ENCODE peak calls at places on chromosomes 12 and 14, in seven cellular contexts. L, Q, M, F, J, O and I are unnamed samples.

GRCh38 chr12:132357623-132358186 is 28.3 kb upstream of the GALNT9 start:
- DNase-seq in L (no peak), Q (peak), M (peak), F (no peak), J (no peak), O (no peak), I (no peak)

GRCh38 chr14:94964931-94965330 is 192.4 kb downstream of the DICER1 start:
- DNase-seq in L (no peak), Q (no peak), M (no peak), F (no peak), J (no peak), O (no peak), I (no peak)

GRCh38 chr12:27966870-27967269 is 5.7 kb downstream of the PTHLH start:
- DNase-seq in L (no peak), Q (no peak), M (no peak), F (no peak), J (no peak), O (peak), I (no peak)

GRCh38 chr12:9687228-9687627 is 17.7 kb downstream of the CLEC2D start:
- DNase-seq in L (no peak), Q (no peak), M (no peak), F (no peak), J (no peak), O (no peak), I (no peak)

GRCh38 chr12:48999371-49000131 is at the start of gene DDN:
- DNase-seq in L (no peak), Q (peak), M (no peak), F (no peak), J (peak), O (no peak), I (no peak)

GRCh38 chr12:92574046-92574783 is 128.6 kb upstream of the PLEKHG7 start:
- DNase-seq in L (no peak), Q (no peak), M (no peak), F (no peak), J (peak), O (no peak), I (no peak)

GRCh38 chr14:79548836-79549235 is 662.5 kb downstream of the DIO2 start:
- DNase-seq in L (no peak), Q (no peak), M (no peak), F (no peak), J (no peak), O (no peak), I (no peak)

GRCh38 chr12:121794532-121795028 is 1.1 kb upstream of the RHOF start:
- DNase-seq in L (no peak), Q (peak), M (no peak), F (peak), J (peak), O (no peak), I (peak)

GRCh38 chr12:115230576-115230975 is 546.6 kb upstream of the TBX3 start:
- DNase-seq in L (no peak), Q (no peak), M (no peak), F (no peak), J (no peak), O (no peak), I (no peak)

GRCh38 chr12:48351022-48351708 is 446 bp upstream of the ZNF641 start:
- DNase-seq in L (peak), Q (no peak), M (no peak), F (no peak), J (peak), O (peak), I (peak)

GRCh38 chr12:87796961-87797516 is 232.2 kb downstream of the C12orf50 start:
- DNase-seq in L (no peak), Q (no peak), M (no peak), F (no peak), J (no peak), O (no peak), I (no peak)

GRCh38 chr12:54301428-54302045 is 722 bp upstream of the NFE2 start:
- DNase-seq in L (no peak), Q (no peak), M (no peak), F (no peak), J (no peak), O (no peak), I (no peak)

GRCh38 chr12:67326637-67327036 is 57.5 kb downstream of the CAND1 start:
- DNase-seq in L (no peak), Q (no peak), M (no peak), F (no peak), J (no peak), O (no peak), I (no peak)

GRCh38 chr12:31514912-31515311 is 76.0 kb downstream of the DENND5B start:
- DNase-seq in L (no peak), Q (no peak), M (no peak), F (no peak), J (no peak), O (no peak), I (no peak)

GRCh38 chr12:18340796-18341195 is 79.5 kb downstream of the PIK3C2G start:
- DNase-seq in L (no peak), Q (no peak), M (no peak), F (no peak), J (no peak), O (no peak), I (no peak)

DNA sequence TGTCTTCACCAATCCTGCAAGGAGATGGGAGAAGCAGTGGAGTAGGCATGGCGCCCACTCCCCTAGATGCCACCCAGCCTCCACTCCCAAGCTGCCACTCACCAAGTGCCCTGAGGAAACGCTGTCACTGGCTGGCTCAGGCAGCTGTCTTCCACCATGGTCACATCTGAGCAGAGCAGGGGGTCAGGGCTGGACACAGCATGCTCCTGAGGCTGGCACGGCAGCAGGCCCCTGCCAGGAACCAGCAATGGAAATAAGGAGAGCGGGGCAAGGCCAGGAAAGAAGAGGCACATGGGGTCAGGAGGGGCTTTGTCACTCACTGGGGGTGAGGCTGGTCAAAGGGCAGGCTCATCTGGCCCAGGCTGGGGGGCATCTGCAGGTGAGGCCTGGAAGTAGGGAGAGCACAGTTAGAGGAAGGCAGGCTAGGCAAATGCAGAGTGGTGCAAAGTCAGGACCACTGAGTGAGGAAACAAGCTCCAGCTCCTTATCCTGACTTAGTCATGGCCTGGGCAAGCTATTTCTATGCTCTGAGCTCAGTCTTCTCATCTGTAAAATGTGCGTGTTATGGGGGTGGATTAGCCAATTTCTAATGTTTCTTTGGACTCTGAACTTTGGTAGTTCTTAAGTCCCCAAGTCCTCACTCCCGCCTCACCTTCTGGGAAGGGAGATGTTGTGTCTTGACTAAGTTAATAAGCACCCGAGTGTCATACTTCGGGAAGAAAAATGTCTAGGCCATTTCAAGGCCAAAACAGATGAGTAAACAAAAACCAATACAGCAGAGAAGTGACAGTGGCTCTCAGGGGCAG is 8.0 kb downstream of the NAB2 start:
- DNase-seq in L (no peak), Q (no peak), M (no peak), F (no peak), J (no peak), O (no peak), I (no peak)
- H3K27ac ChIP-seq in L (peak), Q (peak), M (peak), F (no peak), J (no peak), O (no peak), I (no peak)

GRCh38 chr14:104694991-104695659 is 5.7 kb downstream of the INF2 start:
- DNase-seq in L (no peak), Q (no peak), M (no peak), F (peak), J (no peak), O (no peak), I (no peak)
- TF ChIP-seq POLR2A in L (no peak), Q (no peak), M (no peak), F (no peak), J (no peak), O (no peak), I (no peak)

GRCh38 chr12:124410354-124411175 is 115.7 kb downstream of the RFLNA start:
- DNase-seq in L (no peak), Q (no peak), M (no peak), F (no peak), J (peak), O (no peak), I (no peak)
- H3K27ac ChIP-seq in L (peak), Q (peak), M (no peak), F (peak), J (peak), O (peak), I (no peak)

DNA sequence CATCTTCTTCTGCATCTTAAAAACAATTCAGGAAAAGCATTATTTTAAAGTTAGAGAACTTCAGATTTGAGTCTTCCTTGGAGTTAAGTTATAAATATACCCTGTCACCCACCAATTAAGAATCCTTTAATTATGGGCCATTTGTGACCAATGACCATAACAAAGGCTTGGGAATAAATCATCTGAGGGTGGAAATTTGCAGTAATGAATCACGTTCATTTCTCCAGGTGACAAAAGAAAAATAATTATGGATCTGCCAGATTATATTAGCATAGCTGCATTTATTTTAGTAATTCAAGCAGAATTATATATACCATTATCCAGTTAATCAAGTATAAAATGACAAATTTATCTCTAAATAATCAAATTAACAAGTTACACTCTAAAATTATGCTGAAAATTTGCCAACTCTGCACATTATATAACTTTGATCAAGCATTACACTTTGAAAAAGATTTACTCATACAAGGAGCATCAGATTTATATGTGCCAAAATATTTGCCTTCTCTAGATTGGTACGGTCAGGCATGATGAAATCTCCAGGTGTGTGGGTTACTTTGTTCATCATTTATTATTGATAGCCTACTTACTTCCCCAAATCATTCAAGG is at the start of gene OR4K14:
- DNase-seq in L (no peak), Q (no peak), M (no peak), F (no peak), J (no peak), O (no peak), I (no peak)
- TF ChIP-seq POLR2A in L (no peak), Q (no peak), M (no peak), F (no peak), J (no peak), O (no peak), I (no peak)

GRCh38 chr14:70759398-70759797 is 49.9 kb downstream of the MAP3K9 start:
- DNase-seq in L (no peak), Q (no peak), M (no peak), F (no peak), J (no peak), O (no peak), I (no peak)

GRCh38 chr14:70755655-70756054 is 53.7 kb downstream of the MAP3K9 start:
- DNase-seq in L (no peak), Q (no peak), M (no peak), F (no peak), J (no peak), O (no peak), I (no peak)

GRCh38 chr14:70753518-70753953 is 55.8 kb downstream of the MAP3K9 start:
- DNase-seq in L (no peak), Q (no peak), M (no peak), F (no peak), J (peak), O (peak), I (no peak)

GRCh38 chr14:70754989-70755388 is 54.3 kb downstream of the MAP3K9 start:
- DNase-seq in L (no peak), Q (no peak), M (no peak), F (no peak), J (peak), O (no peak), I (no peak)
- H3K27ac ChIP-seq in L (peak), Q (no peak), M (no peak), F (no peak), J (peak), O (peak), I (no peak)

DNA sequence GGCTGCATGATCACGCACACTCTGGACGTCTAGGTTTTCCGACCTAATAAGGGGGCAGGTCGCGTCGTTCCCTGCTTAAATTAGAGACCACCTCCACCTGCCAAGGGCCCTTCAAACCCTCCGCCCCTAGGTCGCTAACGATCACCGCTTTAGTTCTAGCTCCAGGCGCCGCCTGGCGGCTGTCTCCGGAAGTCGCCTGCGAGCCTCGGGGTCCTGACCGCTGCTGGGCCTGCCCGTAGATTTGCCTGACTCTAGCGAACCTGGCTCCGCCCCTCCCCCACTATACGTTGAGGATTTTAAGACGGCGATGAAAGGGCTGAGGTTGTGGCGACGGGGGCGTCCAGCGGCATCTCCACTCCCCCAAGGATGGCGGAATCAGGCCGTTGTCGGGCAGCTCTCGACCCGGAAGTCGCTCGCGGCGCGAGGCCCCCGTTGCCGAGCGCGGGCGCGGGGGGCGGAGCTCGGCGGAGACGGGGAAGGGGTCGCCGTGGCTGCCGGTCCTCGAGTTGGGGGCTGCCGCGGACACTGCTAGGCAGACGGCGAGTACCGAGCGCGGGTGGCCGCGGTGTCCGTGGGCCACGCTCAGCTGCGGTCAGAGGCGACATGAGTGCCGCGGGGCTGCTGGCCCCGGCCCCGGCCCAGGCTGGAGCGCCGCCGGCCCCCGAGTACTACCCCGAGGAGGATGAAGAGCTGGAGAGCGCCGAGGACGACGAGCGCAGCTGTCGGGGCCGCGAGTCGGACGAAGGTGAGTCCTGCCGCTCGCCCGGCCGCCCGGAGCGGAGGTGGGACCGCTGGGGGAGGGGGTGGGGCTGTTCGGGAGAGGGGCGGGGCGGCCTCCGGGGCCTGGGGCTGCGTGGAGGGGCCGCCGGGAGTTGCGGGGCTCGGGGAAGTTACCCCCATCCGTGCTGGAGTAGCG is at the start of gene SUDS3:
- DNase-seq in L (peak), Q (peak), M (peak), F (peak), J (peak), O (peak), I (peak)
- TF ChIP-seq POLR2A in L (no peak), Q (no peak), M (peak), F (peak), J (no peak), O (peak), I (peak)

GRCh38 chr12:109266106-109266879 is 42.8 kb downstream of the FOXN4 start:
- DNase-seq in L (no peak), Q (no peak), M (no peak), F (no peak), J (no peak), O (no peak), I (no peak)

GRCh38 chr12:109263439-109263838 is 45.6 kb downstream of the FOXN4 start:
- DNase-seq in L (no peak), Q (no peak), M (no peak), F (no peak), J (no peak), O (no peak), I (no peak)

GRCh38 chr12:109264943-109265650 is 44.0 kb downstream of the FOXN4 start:
- DNase-seq in L (no peak), Q (no peak), M (no peak), F (no peak), J (no peak), O (no peak), I (no peak)

GRCh38 chr12:109261939-109262338 is 47.1 kb downstream of the FOXN4 start:
- DNase-seq in L (no peak), Q (no peak), M (no peak), F (no peak), J (no peak), O (no peak), I (no peak)

DNA sequence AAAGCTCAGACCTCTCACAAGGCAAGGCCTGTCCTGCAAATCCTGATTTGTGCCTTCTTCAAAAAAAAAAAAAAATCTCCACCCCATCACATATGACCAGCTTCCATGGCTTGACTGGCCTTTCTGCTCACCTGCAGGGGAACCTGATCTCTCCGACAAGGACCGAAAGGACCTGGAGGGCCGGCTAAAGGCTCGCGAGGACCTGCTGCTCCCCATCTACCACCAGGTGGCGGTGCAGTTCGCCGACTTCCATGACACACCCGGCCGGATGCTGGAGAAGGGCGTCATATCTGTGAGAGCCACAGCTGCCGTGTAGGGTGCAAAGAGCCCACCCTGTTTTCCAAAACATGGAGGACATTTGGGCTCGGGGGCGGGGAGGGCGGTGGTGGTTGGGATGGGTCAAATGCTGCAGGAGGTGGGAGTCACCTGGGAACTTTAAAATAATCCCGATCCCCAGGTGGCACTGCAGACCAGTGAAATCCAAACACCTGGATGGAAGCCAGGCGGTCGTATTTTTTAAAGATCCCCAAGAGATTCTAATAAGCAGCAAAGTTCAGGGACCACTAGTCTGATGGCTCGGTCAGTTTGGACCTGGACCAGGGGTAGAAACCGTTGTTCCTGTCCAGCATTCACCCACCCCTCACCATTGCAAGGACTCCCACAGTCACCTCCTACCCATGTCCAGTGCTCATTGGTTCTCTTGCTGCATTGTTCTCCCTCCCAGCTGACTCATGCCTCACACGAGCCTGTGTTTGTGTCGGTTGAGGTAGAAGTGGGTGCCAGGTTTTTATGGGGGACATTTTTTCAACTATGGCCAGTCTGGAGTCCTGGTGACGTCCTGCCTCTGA is 44.8 kb downstream of the FOXN4 start:
- DNase-seq in L (peak), Q (no peak), M (peak), F (peak), J (peak), O (peak), I (peak)
- H3K27ac ChIP-seq in L (no peak), Q (no peak), M (no peak), F (no peak), J (no peak), O (no peak), I (no peak)

GRCh38 chr12:122888232-122888752 is 7.6 kb downstream of the VPS37B start:
- DNase-seq in L (peak), Q (no peak), M (peak), F (peak), J (peak), O (peak), I (no peak)
- TF ChIP-seq POLR2A in L (no peak), Q (no peak), M (peak), F (no peak), J (no peak), O (no peak), I (no peak)

GRCh38 chr14:33118653-33119052 is 180.0 kb downstream of the NPAS3 start:
- DNase-seq in L (no peak), Q (no peak), M (no peak), F (no peak), J (no peak), O (no peak), I (no peak)
- H3K27ac ChIP-seq in L (no peak), Q (no peak), M (no peak), F (no peak), J (no peak), O (no peak), I (no peak)